ENCODE peak calls at places on chromosomes 3 and 15, in seven cellular contexts. R is sigmoid colon, W is heart left ventricle, O is Peyer's patch, H is body of pancreas, I is stomach, X is K562. A is an unnamed sample.

GRCh38 chr3:101383156-101383575 is 62.8 kb upstream of the IMPG2 start:
- DNase-seq in H (no peak), O (no peak), R (peak), X (no peak), W (no peak), I (no peak), A (no peak)

GRCh38 chr3:141275032-141275422 is 43.4 kb downstream of the PXYLP1 start:
- DNase-seq in O (no peak), I (no peak), W (no peak), H (no peak), X (no peak), R (no peak), A (peak)

GRCh38 chr3:135992072-135992471 is 26.5 kb downstream of the PPP2R3A start:
- DNase-seq in X (no peak), H (no peak), W (no peak), I (no peak), O (no peak), R (no peak), A (no peak)

GRCh38 chr3:184338538-184338945 is 1.1 kb downstream of the FAM131A start:
- DNase-seq in X (no peak), O (peak), H (peak), R (peak), I (peak), W (peak), A (no peak)

GRCh38 chr3:71905426-71905825 is 120.5 kb upstream of the PROK2 start:
- DNase-seq in R (no peak), W (no peak), X (no peak), H (no peak), I (no peak), O (no peak), A (no peak)

GRCh38 chr3:136381051-136381450 is 130.9 kb downstream of the PCCB start:
- DNase-seq in W (no peak), I (no peak), X (no peak), R (no peak), H (no peak), O (no peak), A (no peak)

GRCh38 chr15:37219211-37219701 is 118.9 kb upstream of the MEIS2 start:
- DNase-seq in H (peak), R (no peak), X (no peak), I (no peak), O (no peak), W (no peak), A (no peak)

GRCh38 chr3:187684880-187685279 is 14.7 kb upstream of the SST start:
- DNase-seq in X (no peak), H (no peak), W (no peak), I (no peak), O (no peak), R (no peak), A (no peak)

GRCh38 chr15:98853161-98853560 is 154.4 kb downstream of the PGPEP1L start:
- DNase-seq in I (peak), R (peak), O (peak), W (peak), H (peak), X (peak), A (no peak)

DNA sequence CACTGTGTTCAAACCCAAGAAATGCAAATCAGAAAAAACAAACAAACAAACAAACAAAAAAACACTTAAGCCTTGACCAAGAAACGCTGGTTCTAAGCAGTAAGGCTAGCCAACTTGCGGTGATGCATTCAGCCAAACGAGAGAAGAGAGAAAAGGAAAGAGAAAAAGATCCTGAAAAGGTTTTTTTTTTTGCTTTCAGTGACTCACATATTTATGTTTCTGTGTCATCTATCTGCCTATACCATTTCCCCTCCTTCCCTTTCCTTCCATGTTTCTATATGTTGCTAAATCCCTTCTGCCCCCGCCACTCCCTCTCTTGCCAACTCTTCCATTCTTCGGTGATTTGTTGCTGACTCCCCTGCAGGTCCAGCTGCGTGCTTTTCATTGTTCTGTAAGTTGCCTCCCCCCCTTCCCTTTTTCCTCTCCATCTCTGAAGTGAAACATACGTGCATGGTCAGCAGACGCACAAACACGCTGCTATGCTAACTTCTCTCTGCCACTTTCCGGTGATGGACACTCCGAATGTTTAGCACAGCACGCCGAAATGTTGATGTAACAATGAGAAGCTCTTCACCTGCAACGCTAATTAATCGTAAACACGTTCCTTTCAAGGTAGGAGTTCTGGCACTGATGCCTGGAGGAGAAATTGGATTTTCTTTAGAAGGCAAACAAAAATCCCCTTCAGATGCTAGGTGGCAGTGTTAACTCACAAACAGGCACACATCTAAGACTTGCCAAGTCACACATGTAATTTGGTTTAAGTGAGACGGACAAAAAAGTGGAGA is 154.5 kb downstream of the TUSC7 start:
- DNase-seq in I (no peak), X (no peak), R (no peak), H (peak), O (no peak), W (no peak), A (no peak)
- TF ChIP-seq CTCF in I (no peak), X (no peak), R (peak), H (peak), O (peak), W (no peak), A (no peak)

DNA sequence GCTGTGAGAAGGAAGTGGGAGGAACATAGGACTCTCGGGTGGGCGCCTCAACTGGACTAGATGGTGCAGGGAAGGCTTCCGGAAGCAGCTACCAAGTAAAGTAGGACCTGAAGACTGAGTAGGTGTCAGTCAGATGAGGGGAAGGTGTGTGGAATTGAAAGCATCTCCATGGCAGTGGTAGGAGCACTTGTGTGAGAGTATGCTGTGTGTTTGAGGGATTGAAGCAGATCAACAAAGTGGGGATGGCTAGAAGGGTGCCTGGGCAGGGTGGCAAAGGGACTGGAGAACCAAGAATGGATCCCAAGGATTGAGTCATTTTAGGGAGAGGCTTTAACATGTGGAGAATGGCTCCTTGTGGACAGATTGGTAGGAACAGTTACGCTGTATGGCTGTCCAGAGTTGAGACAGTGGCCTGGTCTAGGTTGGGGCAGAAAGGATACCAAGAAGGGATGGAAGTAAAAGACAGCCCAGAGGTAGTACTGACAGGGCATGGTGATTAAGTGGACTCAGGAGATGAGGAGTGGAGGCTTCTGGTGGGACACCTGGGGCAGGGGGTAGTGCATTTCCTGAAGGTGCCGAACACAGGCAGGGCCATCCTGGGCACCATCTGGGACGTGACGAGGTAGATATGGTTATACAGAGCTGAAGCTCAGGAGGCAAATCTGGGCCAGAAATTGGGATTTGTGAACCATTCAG is 1.5 kb downstream of the UQCC5 start:
- DNase-seq in I (no peak), R (no peak), W (no peak), H (no peak), X (no peak), O (no peak), A (no peak)
- H3K27ac ChIP-seq in I (no peak), R (peak), W (peak), H (peak), X (peak), O (no peak), A (peak)

GRCh38 chr3:96361241-96361640 is 453.2 kb upstream of the EPHA6 start:
- DNase-seq in I (no peak), H (no peak), O (no peak), W (no peak), X (no peak), R (no peak), A (no peak)
- TF ChIP-seq POLR2A in I (no peak), H (no peak), O (no peak), W (no peak), X (no peak), R (no peak), A (no peak)

GRCh38 chr3:96813134-96813819 is 1.1 kb upstream of the EPHA6 start:
- DNase-seq in W (peak), R (peak), H (peak), O (peak), X (no peak), I (peak), A (no peak)
- TF ChIP-seq CTCF in W (peak), R (peak), H (peak), O (peak), X (no peak), I (no peak), A (peak)

DNA sequence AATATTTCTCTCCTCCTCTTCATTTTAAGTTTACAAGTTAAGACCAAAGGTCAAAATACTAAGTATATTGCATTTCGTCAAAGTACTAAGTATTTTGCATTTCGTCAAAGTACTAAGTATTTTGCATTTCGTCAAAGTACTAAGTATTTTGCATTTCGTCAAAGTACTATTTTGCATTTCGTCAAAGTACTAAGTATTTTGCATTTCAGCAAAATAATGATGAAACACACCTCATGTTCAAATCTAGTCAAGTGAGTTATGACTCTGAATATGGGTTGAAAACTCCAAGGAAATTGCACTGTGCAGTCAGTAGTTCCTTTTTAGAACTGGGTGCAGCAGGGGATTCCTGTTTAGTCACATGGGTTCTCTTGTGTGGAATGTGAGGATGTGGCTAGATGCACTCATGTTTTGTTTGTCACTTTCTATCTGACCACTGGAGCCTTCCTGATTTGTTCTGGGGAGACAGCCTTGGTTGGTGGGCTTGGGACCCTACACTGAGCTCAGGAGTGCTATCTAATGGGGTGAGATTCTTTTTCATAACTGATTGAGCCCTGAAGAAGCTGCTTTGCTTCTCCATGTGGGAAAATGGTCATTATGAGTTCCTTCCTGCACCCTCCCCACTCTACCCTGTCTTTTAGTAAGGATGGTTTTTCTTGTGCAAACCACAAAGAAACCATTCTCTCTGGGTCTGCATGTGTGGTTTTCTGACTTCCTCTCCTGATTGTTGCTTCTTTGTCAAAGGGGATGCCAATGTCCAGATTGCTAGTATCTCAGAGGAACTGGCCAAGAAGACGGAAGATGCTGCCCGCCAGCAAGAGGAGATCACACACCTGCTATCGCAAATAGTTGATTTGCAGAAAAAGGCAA is 73.4 kb downstream of the CCK start:
- DNase-seq in R (no peak), X (no peak), W (no peak), I (no peak), H (no peak), O (no peak), A (no peak)
- H3K27ac ChIP-seq in R (no peak), X (no peak), W (no peak), I (no peak), H (no peak), O (no peak), A (no peak)

A was measured in vagina.